ENCODE peak calls at places on chromosomes 6 and 20, in ten cellular contexts. One of them, this sample, is unnamed.

GRCh38 chr6:30100585-30101422 is 12.1 kb downstream of the TRIM31 start:
- DNase-seq in ACHN: no peak
- DNase-seq in epithelial cell of prostate: peak; percentile 5
- DNase-seq in non-pigmented ciliary epithelial cell: no peak
- DNase-seq in stimulated activated naive CD4-positive, alpha-beta T cell: peak; percentile 17
- DNase-seq in GDM1: peak; percentile 27
- DNase-seq in stimulated activated CD4-positive, alpha-beta T cell treated with anti-CD3 and anti-CD28 coated beads, Interleukin-1b, Interleukin-23, amount 100 ng/mL, for 1 hour: no peak
- DNase-seq in fibroblast of the aortic adventitia: no peak
- DNase-seq in astrocyte: no peak
- DNase-seq in globus pallidus: no peak
- DNase-seq in this sample: no peak

GRCh38 chr6:27237089-27237723 is 10.3 kb upstream of the PRSS16 start:
- DNase-seq in GDM1: no peak
- DNase-seq in non-pigmented ciliary epithelial cell: no peak
- DNase-seq in globus pallidus: no peak
- DNase-seq in astrocyte: peak; percentile 59
- DNase-seq in stimulated activated CD4-positive, alpha-beta T cell treated with anti-CD3 and anti-CD28 coated beads, Interleukin-1b, Interleukin-23, amount 100 ng/mL, for 1 hour: no peak
- DNase-seq in ACHN: peak; percentile 56
- DNase-seq in stimulated activated naive CD4-positive, alpha-beta T cell: no peak
- DNase-seq in fibroblast of the aortic adventitia: peak; percentile 56
- DNase-seq in epithelial cell of prostate: peak; percentile 27
- DNase-seq in this sample: no peak

GRCh38 chr20:19070681-19071441 is 141.6 kb upstream of the SLC24A3 start:
- DNase-seq in non-pigmented ciliary epithelial cell: no peak
- DNase-seq in fibroblast of the aortic adventitia: no peak
- DNase-seq in ACHN: no peak
- DNase-seq in astrocyte: no peak
- DNase-seq in epithelial cell of prostate: no peak
- DNase-seq in globus pallidus: no peak
- DNase-seq in stimulated activated naive CD4-positive, alpha-beta T cell: no peak
- DNase-seq in GDM1: no peak
- DNase-seq in stimulated activated CD4-positive, alpha-beta T cell treated with anti-CD3 and anti-CD28 coated beads, Interleukin-1b, Interleukin-23, amount 100 ng/mL, for 1 hour: no peak
- DNase-seq in this sample: no peak

GRCh38 chr6:22413681-22414305 is 117.0 kb upstream of the PRL start:
- DNase-seq in non-pigmented ciliary epithelial cell: no peak
- DNase-seq in astrocyte: peak; percentile 69
- DNase-seq in fibroblast of the aortic adventitia: peak; percentile 43
- DNase-seq in GDM1: no peak
- DNase-seq in stimulated activated naive CD4-positive, alpha-beta T cell: no peak
- DNase-seq in globus pallidus: no peak
- DNase-seq in epithelial cell of prostate: no peak
- DNase-seq in stimulated activated CD4-positive, alpha-beta T cell treated with anti-CD3 and anti-CD28 coated beads, Interleukin-1b, Interleukin-23, amount 100 ng/mL, for 1 hour: no peak
- DNase-seq in ACHN: no peak
- DNase-seq in this sample: no peak

GRCh38 chr6:90268178-90268577 is 28.5 kb downstream of the BACH2 start:
- DNase-seq in globus pallidus: no peak
- DNase-seq in GDM1: no peak
- DNase-seq in fibroblast of the aortic adventitia: no peak
- DNase-seq in ACHN: no peak
- DNase-seq in astrocyte: no peak
- DNase-seq in epithelial cell of prostate: no peak
- DNase-seq in stimulated activated naive CD4-positive, alpha-beta T cell: no peak
- DNase-seq in stimulated activated CD4-positive, alpha-beta T cell treated with anti-CD3 and anti-CD28 coated beads, Interleukin-1b, Interleukin-23, amount 100 ng/mL, for 1 hour: no peak
- DNase-seq in non-pigmented ciliary epithelial cell: no peak
- DNase-seq in this sample: no peak

GRCh38 chr20:9025643-9026042 is 43.2 kb upstream of the PLCB4 start:
- DNase-seq in astrocyte: peak; percentile 71
- DNase-seq in fibroblast of the aortic adventitia: peak; percentile 65
- DNase-seq in ACHN: peak; percentile 75
- DNase-seq in globus pallidus: no peak
- DNase-seq in epithelial cell of prostate: no peak
- DNase-seq in stimulated activated CD4-positive, alpha-beta T cell treated with anti-CD3 and anti-CD28 coated beads, Interleukin-1b, Interleukin-23, amount 100 ng/mL, for 1 hour: no peak
- DNase-seq in GDM1: no peak
- DNase-seq in non-pigmented ciliary epithelial cell: no peak
- DNase-seq in stimulated activated naive CD4-positive, alpha-beta T cell: no peak
- DNase-seq in this sample: no peak

GRCh38 chr6:127458817-127459216 is 372 bp downstream of the KIAA0408 start:
- DNase-seq in astrocyte: peak; percentile 27
- DNase-seq in stimulated activated CD4-positive, alpha-beta T cell treated with anti-CD3 and anti-CD28 coated beads, Interleukin-1b, Interleukin-23, amount 100 ng/mL, for 1 hour: no peak
- DNase-seq in non-pigmented ciliary epithelial cell: no peak
- DNase-seq in stimulated activated naive CD4-positive, alpha-beta T cell: no peak
- DNase-seq in fibroblast of the aortic adventitia: peak; percentile 73
- DNase-seq in epithelial cell of prostate: no peak
- DNase-seq in globus pallidus: no peak
- DNase-seq in ACHN: no peak
- DNase-seq in GDM1: no peak
- DNase-seq in this sample: no peak

GRCh38 chr6:35706468-35706867 is 17.8 kb upstream of the FKBP5 start:
- DNase-seq in globus pallidus: no peak
- DNase-seq in epithelial cell of prostate: no peak
- DNase-seq in fibroblast of the aortic adventitia: peak; percentile 14
- DNase-seq in stimulated activated naive CD4-positive, alpha-beta T cell: no peak
- DNase-seq in stimulated activated CD4-positive, alpha-beta T cell treated with anti-CD3 and anti-CD28 coated beads, Interleukin-1b, Interleukin-23, amount 100 ng/mL, for 1 hour: no peak
- DNase-seq in ACHN: no peak
- DNase-seq in non-pigmented ciliary epithelial cell: no peak
- DNase-seq in astrocyte: no peak
- DNase-seq in GDM1: no peak
- DNase-seq in this sample: no peak

GRCh38 chr6:14255916-14256315 is 138.3 kb downstream of the CD83 start:
- DNase-seq in globus pallidus: no peak
- DNase-seq in GDM1: no peak
- DNase-seq in stimulated activated CD4-positive, alpha-beta T cell treated with anti-CD3 and anti-CD28 coated beads, Interleukin-1b, Interleukin-23, amount 100 ng/mL, for 1 hour: no peak
- DNase-seq in ACHN: no peak
- DNase-seq in epithelial cell of prostate: no peak
- DNase-seq in astrocyte: no peak
- DNase-seq in non-pigmented ciliary epithelial cell: no peak
- DNase-seq in fibroblast of the aortic adventitia: no peak
- DNase-seq in stimulated activated naive CD4-positive, alpha-beta T cell: no peak
- DNase-seq in this sample: no peak

GRCh38 chr6:88749849-88750248 is 213.6 kb downstream of the RNGTT start:
- DNase-seq in stimulated activated CD4-positive, alpha-beta T cell treated with anti-CD3 and anti-CD28 coated beads, Interleukin-1b, Interleukin-23, amount 100 ng/mL, for 1 hour: no peak
- DNase-seq in epithelial cell of prostate: no peak
- DNase-seq in globus pallidus: no peak
- DNase-seq in stimulated activated naive CD4-positive, alpha-beta T cell: no peak
- DNase-seq in fibroblast of the aortic adventitia: no peak
- DNase-seq in astrocyte: no peak
- DNase-seq in GDM1: no peak
- DNase-seq in non-pigmented ciliary epithelial cell: no peak
- DNase-seq in ACHN: no peak
- DNase-seq in this sample: no peak

GRCh38 chr20:60116128-60116909 is 158.1 kb downstream of the CDH26 start:
- DNase-seq in ACHN: no peak
- DNase-seq in non-pigmented ciliary epithelial cell: no peak
- DNase-seq in epithelial cell of prostate: no peak
- DNase-seq in stimulated activated CD4-positive, alpha-beta T cell treated with anti-CD3 and anti-CD28 coated beads, Interleukin-1b, Interleukin-23, amount 100 ng/mL, for 1 hour: no peak
- DNase-seq in fibroblast of the aortic adventitia: no peak
- DNase-seq in astrocyte: no peak
- DNase-seq in globus pallidus: no peak
- DNase-seq in stimulated activated naive CD4-positive, alpha-beta T cell: no peak
- DNase-seq in GDM1: no peak
- DNase-seq in this sample: no peak

GRCh38 chr20:17936306-17936790 is 32.2 kb downstream of the SNX5 start:
- DNase-seq in stimulated activated CD4-positive, alpha-beta T cell treated with anti-CD3 and anti-CD28 coated beads, Interleukin-1b, Interleukin-23, amount 100 ng/mL, for 1 hour: no peak
- DNase-seq in ACHN: no peak
- DNase-seq in GDM1: no peak
- DNase-seq in fibroblast of the aortic adventitia: peak; percentile 53
- DNase-seq in non-pigmented ciliary epithelial cell: no peak
- DNase-seq in astrocyte: no peak
- DNase-seq in globus pallidus: no peak
- DNase-seq in stimulated activated naive CD4-positive, alpha-beta T cell: no peak
- DNase-seq in epithelial cell of prostate: no peak
- DNase-seq in this sample: no peak

GRCh38 chr6:151773382-151773781 is 34.1 kb upstream of the ESR1 start:
- DNase-seq in globus pallidus: no peak
- DNase-seq in non-pigmented ciliary epithelial cell: no peak
- DNase-seq in stimulated activated CD4-positive, alpha-beta T cell treated with anti-CD3 and anti-CD28 coated beads, Interleukin-1b, Interleukin-23, amount 100 ng/mL, for 1 hour: no peak
- DNase-seq in stimulated activated naive CD4-positive, alpha-beta T cell: no peak
- DNase-seq in ACHN: no peak
- DNase-seq in astrocyte: no peak
- DNase-seq in GDM1: no peak
- DNase-seq in epithelial cell of prostate: no peak
- DNase-seq in fibroblast of the aortic adventitia: peak; percentile 13
- DNase-seq in this sample: no peak

GRCh38 chr6:134099770-134100169 is 47.3 kb upstream of the SLC2A12 start:
- DNase-seq in GDM1: no peak
- DNase-seq in stimulated activated CD4-positive, alpha-beta T cell treated with anti-CD3 and anti-CD28 coated beads, Interleukin-1b, Interleukin-23, amount 100 ng/mL, for 1 hour: no peak
- DNase-seq in fibroblast of the aortic adventitia: no peak
- DNase-seq in astrocyte: no peak
- DNase-seq in ACHN: no peak
- DNase-seq in non-pigmented ciliary epithelial cell: no peak
- DNase-seq in stimulated activated naive CD4-positive, alpha-beta T cell: no peak
- DNase-seq in epithelial cell of prostate: no peak
- DNase-seq in globus pallidus: no peak
- DNase-seq in this sample: no peak

GRCh38 chr6:87664943-87665342 is 37.1 kb downstream of the AKIRIN2 start:
- DNase-seq in globus pallidus: no peak
- DNase-seq in GDM1: no peak
- DNase-seq in non-pigmented ciliary epithelial cell: no peak
- DNase-seq in stimulated activated CD4-positive, alpha-beta T cell treated with anti-CD3 and anti-CD28 coated beads, Interleukin-1b, Interleukin-23, amount 100 ng/mL, for 1 hour: no peak
- DNase-seq in fibroblast of the aortic adventitia: no peak
- DNase-seq in epithelial cell of prostate: no peak
- DNase-seq in ACHN: no peak
- DNase-seq in stimulated activated naive CD4-positive, alpha-beta T cell: no peak
- DNase-seq in astrocyte: no peak
- DNase-seq in this sample: no peak

GRCh38 chr20:45355209-45355608 is 7.0 kb upstream of the SDC4 start:
- DNase-seq in ACHN: peak; percentile 50
- DNase-seq in stimulated activated CD4-positive, alpha-beta T cell treated with anti-CD3 and anti-CD28 coated beads, Interleukin-1b, Interleukin-23, amount 100 ng/mL, for 1 hour: no peak
- DNase-seq in globus pallidus: no peak
- DNase-seq in fibroblast of the aortic adventitia: peak; percentile 66
- DNase-seq in non-pigmented ciliary epithelial cell: no peak
- DNase-seq in GDM1: no peak
- DNase-seq in epithelial cell of prostate: no peak
- DNase-seq in stimulated activated naive CD4-positive, alpha-beta T cell: no peak
- DNase-seq in astrocyte: peak; percentile 73
- DNase-seq in this sample: no peak

GRCh38 chr20:16821211-16822089 is 73.3 kb downstream of the OTOR start:
- DNase-seq in stimulated activated CD4-positive, alpha-beta T cell treated with anti-CD3 and anti-CD28 coated beads, Interleukin-1b, Interleukin-23, amount 100 ng/mL, for 1 hour: no peak
- DNase-seq in GDM1: no peak
- DNase-seq in astrocyte: peak; percentile 6
- DNase-seq in non-pigmented ciliary epithelial cell: no peak
- DNase-seq in epithelial cell of prostate: no peak
- DNase-seq in globus pallidus: no peak
- DNase-seq in ACHN: peak; percentile 85
- DNase-seq in stimulated activated naive CD4-positive, alpha-beta T cell: no peak
- DNase-seq in fibroblast of the aortic adventitia: peak; percentile 55
- DNase-seq in this sample: no peak

GRCh38 chr20:26209171-26209941 is 512.7 kb upstream of the ZNF337 start:
- DNase-seq in astrocyte: peak; percentile 10
- DNase-seq in non-pigmented ciliary epithelial cell: no peak
- DNase-seq in globus pallidus: no peak
- DNase-seq in GDM1: no peak
- DNase-seq in stimulated activated naive CD4-positive, alpha-beta T cell: no peak
- DNase-seq in ACHN: no peak
- DNase-seq in epithelial cell of prostate: no peak
- DNase-seq in stimulated activated CD4-positive, alpha-beta T cell treated with anti-CD3 and anti-CD28 coated beads, Interleukin-1b, Interleukin-23, amount 100 ng/mL, for 1 hour: no peak
- DNase-seq in fibroblast of the aortic adventitia: peak; percentile 11
- DNase-seq in this sample: no peak

GRCh38 chr6:41732601-41733348 is 2.6 kb downstream of the TFEB start:
- DNase-seq in ACHN: peak; percentile 38
- DNase-seq in stimulated activated CD4-positive, alpha-beta T cell treated with anti-CD3 and anti-CD28 coated beads, Interleukin-1b, Interleukin-23, amount 100 ng/mL, for 1 hour: no peak
- DNase-seq in stimulated activated naive CD4-positive, alpha-beta T cell: peak; percentile 23
- DNase-seq in non-pigmented ciliary epithelial cell: no peak
- DNase-seq in GDM1: no peak
- DNase-seq in epithelial cell of prostate: no peak
- DNase-seq in fibroblast of the aortic adventitia: no peak
- DNase-seq in astrocyte: no peak
- DNase-seq in globus pallidus: peak; percentile 53
- DNase-seq in this sample: no peak

GRCh38 chr20:24962510-24962909 is 13.4 kb downstream of the CST7 start:
- DNase-seq in fibroblast of the aortic adventitia: no peak
- DNase-seq in ACHN: no peak
- DNase-seq in epithelial cell of prostate: no peak
- DNase-seq in globus pallidus: no peak
- DNase-seq in GDM1: no peak
- DNase-seq in non-pigmented ciliary epithelial cell: no peak
- DNase-seq in stimulated activated CD4-positive, alpha-beta T cell treated with anti-CD3 and anti-CD28 coated beads, Interleukin-1b, Interleukin-23, amount 100 ng/mL, for 1 hour: no peak
- DNase-seq in astrocyte: no peak
- DNase-seq in stimulated activated naive CD4-positive, alpha-beta T cell: no peak
- DNase-seq in this sample: no peak

GRCh38 chr20:62874745-62875344 is 13.2 kb upstream of the TCFL5 start:
- DNase-seq in stimulated activated naive CD4-positive, alpha-beta T cell: no peak
- DNase-seq in globus pallidus: no peak
- DNase-seq in non-pigmented ciliary epithelial cell: no peak
- DNase-seq in stimulated activated CD4-positive, alpha-beta T cell treated with anti-CD3 and anti-CD28 coated beads, Interleukin-1b, Interleukin-23, amount 100 ng/mL, for 1 hour: no peak
- DNase-seq in epithelial cell of prostate: no peak
- DNase-seq in ACHN: no peak
- DNase-seq in fibroblast of the aortic adventitia: no peak
- DNase-seq in GDM1: no peak
- DNase-seq in astrocyte: no peak
- DNase-seq in this sample: no peak

GRCh38 chr6:129744201-129744879 is 34.4 kb upstream of the ARHGAP18 start:
- DNase-seq in fibroblast of the aortic adventitia: peak; percentile 89
- DNase-seq in stimulated activated CD4-positive, alpha-beta T cell treated with anti-CD3 and anti-CD28 coated beads, Interleukin-1b, Interleukin-23, amount 100 ng/mL, for 1 hour: no peak
- DNase-seq in GDM1: no peak
- DNase-seq in astrocyte: peak; percentile 92
- DNase-seq in globus pallidus: no peak
- DNase-seq in epithelial cell of prostate: no peak
- DNase-seq in stimulated activated naive CD4-positive, alpha-beta T cell: no peak
- DNase-seq in ACHN: peak; percentile 80
- DNase-seq in non-pigmented ciliary epithelial cell: no peak
- DNase-seq in this sample: no peak

GRCh38 chr6:18266524-18266908 is 2.2 kb upstream of the DEK start:
- DNase-seq in GDM1: no peak
- DNase-seq in globus pallidus: no peak
- DNase-seq in stimulated activated naive CD4-positive, alpha-beta T cell: no peak
- DNase-seq in stimulated activated CD4-positive, alpha-beta T cell treated with anti-CD3 and anti-CD28 coated beads, Interleukin-1b, Interleukin-23, amount 100 ng/mL, for 1 hour: no peak
- DNase-seq in fibroblast of the aortic adventitia: no peak
- DNase-seq in epithelial cell of prostate: no peak
- DNase-seq in astrocyte: no peak
- DNase-seq in ACHN: no peak
- DNase-seq in non-pigmented ciliary epithelial cell: no peak
- DNase-seq in this sample: no peak

GRCh38 chr6:31203345-31203979 is 33.0 kb upstream of the POU5F1 start:
- DNase-seq in stimulated activated CD4-positive, alpha-beta T cell treated with anti-CD3 and anti-CD28 coated beads, Interleukin-1b, Interleukin-23, amount 100 ng/mL, for 1 hour: no peak
- DNase-seq in epithelial cell of prostate: peak; percentile 93
- DNase-seq in fibroblast of the aortic adventitia: peak; percentile 39
- DNase-seq in ACHN: peak; percentile 38
- DNase-seq in globus pallidus: no peak
- DNase-seq in astrocyte: peak; percentile 71
- DNase-seq in GDM1: no peak
- DNase-seq in non-pigmented ciliary epithelial cell: no peak
- DNase-seq in stimulated activated naive CD4-positive, alpha-beta T cell: peak; percentile 17
- DNase-seq in this sample: no peak

GRCh38 chr20:19620471-19620870 is 137.6 kb upstream of the RIN2 start:
- DNase-seq in stimulated activated naive CD4-positive, alpha-beta T cell: no peak
- DNase-seq in globus pallidus: no peak
- DNase-seq in astrocyte: no peak
- DNase-seq in ACHN: no peak
- DNase-seq in epithelial cell of prostate: no peak
- DNase-seq in stimulated activated CD4-positive, alpha-beta T cell treated with anti-CD3 and anti-CD28 coated beads, Interleukin-1b, Interleukin-23, amount 100 ng/mL, for 1 hour: no peak
- DNase-seq in GDM1: no peak
- DNase-seq in non-pigmented ciliary epithelial cell: no peak
- DNase-seq in fibroblast of the aortic adventitia: no peak
- DNase-seq in this sample: no peak

GRCh38 chr6:42032366-42032765 is 18.0 kb upstream of the TAF8 start:
- DNase-seq in ACHN: no peak
- DNase-seq in globus pallidus: no peak
- DNase-seq in fibroblast of the aortic adventitia: no peak
- DNase-seq in stimulated activated naive CD4-positive, alpha-beta T cell: no peak
- DNase-seq in stimulated activated CD4-positive, alpha-beta T cell treated with anti-CD3 and anti-CD28 coated beads, Interleukin-1b, Interleukin-23, amount 100 ng/mL, for 1 hour: no peak
- DNase-seq in epithelial cell of prostate: no peak
- DNase-seq in astrocyte: no peak
- DNase-seq in GDM1: no peak
- DNase-seq in non-pigmented ciliary epithelial cell: no peak
- DNase-seq in this sample: no peak

GRCh38 chr6:88992741-88993557 is 29.5 kb upstream of the RNGTT start:
- DNase-seq in ACHN: no peak
- DNase-seq in astrocyte: no peak
- DNase-seq in non-pigmented ciliary epithelial cell: no peak
- DNase-seq in fibroblast of the aortic adventitia: peak; percentile 9
- DNase-seq in stimulated activated naive CD4-positive, alpha-beta T cell: no peak
- DNase-seq in epithelial cell of prostate: no peak
- DNase-seq in globus pallidus: no peak
- DNase-seq in GDM1: no peak
- DNase-seq in stimulated activated CD4-positive, alpha-beta T cell treated with anti-CD3 and anti-CD28 coated beads, Interleukin-1b, Interleukin-23, amount 100 ng/mL, for 1 hour: no peak
- DNase-seq in this sample: no peak

GRCh38 chr6:111230351-111231077 is 143.2 kb downstream of the SLC16A10 start:
- DNase-seq in ACHN: no peak
- DNase-seq in fibroblast of the aortic adventitia: peak; percentile 94
- DNase-seq in stimulated activated naive CD4-positive, alpha-beta T cell: no peak
- DNase-seq in epithelial cell of prostate: no peak
- DNase-seq in globus pallidus: no peak
- DNase-seq in astrocyte: peak; percentile 85
- DNase-seq in non-pigmented ciliary epithelial cell: peak; percentile 62
- DNase-seq in GDM1: no peak
- DNase-seq in stimulated activated CD4-positive, alpha-beta T cell treated with anti-CD3 and anti-CD28 coated beads, Interleukin-1b, Interleukin-23, amount 100 ng/mL, for 1 hour: no peak
- DNase-seq in this sample: no peak

This sample was measured in cortex of kidney.